ENCODE peak calls at places on chromosomes 16 and 17, in six cellular contexts. T is A549, E is IMR-90, F is HEK293T, X is GM12878, B is K562. J is an unnamed sample.

GRCh38 chr17:81043725-81044427 is 8.9 kb downstream of the BAIAP2 start:
- DNase-seq in F (no peak), B (no peak), X (no peak), T (peak), E (no peak), J (peak)

GRCh38 chr17:7262192-7263070 is at the start of gene CLDN7:
- DNase-seq in X (no peak), E (no peak), T (no peak), F (no peak), B (no peak), J (no peak)

GRCh38 chr16:30368792-30369090 is 1.6 kb downstream of the TBC1D10B start:
- DNase-seq in E (no peak), F (no peak), X (no peak), B (no peak), T (no peak), J (no peak)

GRCh38 chr17:82358467-82359350 is at the start of gene TEX19:
- DNase-seq in E (no peak), F (peak), B (peak), T (peak), X (no peak), J (no peak)

GRCh38 chr17:608911-609882 is 105.4 kb downstream of the VPS53 start:
- DNase-seq in X (peak), T (no peak), F (no peak), E (peak), B (no peak), J (no peak)

GRCh38 chr17:76452646-76453430 is at the start of gene UBE2O:
- DNase-seq in B (peak), T (peak), F (peak), E (peak), X (no peak), J (peak)

GRCh38 chr16:27444015-27444414 is 42.0 kb downstream of the IL21R start:
- DNase-seq in E (peak), F (no peak), X (no peak), B (no peak), T (no peak), J (no peak)

GRCh38 chr17:2179615-2180295 is 123.8 kb downstream of the SMG6 start:
- DNase-seq in T (no peak), F (no peak), X (no peak), B (no peak), E (peak), J (no peak)

GRCh38 chr17:82366749-82367148 is 4.8 kb upstream of the UTS2R start:
- DNase-seq in E (no peak), B (no peak), T (no peak), X (no peak), F (no peak), J (no peak)

GRCh38 chr16:46753015-46753414 is 4.9 kb upstream of the MYLK3 start:
- DNase-seq in X (no peak), T (no peak), B (no peak), E (no peak), F (no peak), J (no peak)

GRCh38 chr17:73491648-73492047 is 152.6 kb downstream of the SDK2 start:
- DNase-seq in F (no peak), T (no peak), X (no peak), B (no peak), E (no peak), J (no peak)

GRCh38 chr17:16419074-16419928 is 3.9 kb downstream of the TRPV2 start:
- DNase-seq in T (peak), B (peak), F (peak), X (peak), E (peak), J (peak)

GRCh38 chr17:81967244-81967532 is 6.2 kb upstream of the NOTUM start:
- DNase-seq in B (no peak), T (no peak), F (no peak), X (no peak), E (no peak), J (no peak)

GRCh38 chr16:50301626-50302471 is 35.5 kb downstream of the ADCY7 start:
- DNase-seq in T (peak), B (no peak), E (peak), F (no peak), X (no peak), J (no peak)

GRCh38 chr16:15466886-15467781 is 32.7 kb downstream of the BMERB1 start:
- DNase-seq in F (no peak), X (no peak), B (no peak), E (no peak), T (peak), J (peak)

GRCh38 chr17:60468371-60468770 is 46.1 kb downstream of the CHCT1 start:
- DNase-seq in X (no peak), F (no peak), B (no peak), T (no peak), E (peak), J (no peak)

GRCh38 chr16:24834459-24835335 is 11.1 kb upstream of the SLC5A11 start:
- DNase-seq in B (peak), X (no peak), T (peak), E (peak), F (peak), J (peak)

GRCh38 chr17:263773-264172 is 82.3 kb upstream of the DOC2B start:
- DNase-seq in T (no peak), F (no peak), B (no peak), X (no peak), E (no peak), J (no peak)

GRCh38 chr16:14181371-14182050 is 110.4 kb downstream of the MRTFB start:
- DNase-seq in X (no peak), T (peak), B (no peak), E (peak), F (no peak), J (no peak)

GRCh38 chr17:50831430-50832064 is 3.8 kb upstream of the WFIKKN2 start:
- DNase-seq in T (no peak), E (no peak), X (no peak), B (peak), F (no peak), J (no peak)

GRCh38 chr17:55806745-55807466 is 56.1 kb downstream of the PCTP start:
- DNase-seq in E (no peak), X (no peak), T (no peak), F (no peak), B (no peak), J (no peak)

GRCh38 chr17:17783121-17783824 is 53.5 kb downstream of the SREBF1 start:
- DNase-seq in X (peak), E (no peak), T (no peak), F (peak), B (peak), J (no peak)

GRCh38 chr16:79593074-79593531 is 7.4 kb downstream of the MAF start:
- DNase-seq in X (no peak), T (no peak), F (no peak), E (no peak), B (no peak), J (no peak)

GRCh38 chr17:34639706-34640425 is 60.5 kb downstream of the TMEM132E start:
- DNase-seq in E (no peak), B (no peak), X (no peak), T (no peak), F (no peak), J (no peak)

GRCh38 chr17:1638171-1638583 is 7.4 kb downstream of the SCARF1 start:
- DNase-seq in E (no peak), X (no peak), B (no peak), F (no peak), T (no peak), J (no peak)

GRCh38 chr17:9144502-9145233 is 123.4 kb downstream of the NTN1 start:
- DNase-seq in X (no peak), B (peak), T (no peak), E (no peak), F (peak), J (no peak)

GRCh38 chr17:62791235-62792121 is 16.6 kb downstream of the MARCHF10 start:
- DNase-seq in X (no peak), T (peak), B (no peak), E (peak), F (no peak), J (no peak)

GRCh38 chr16:14490281-14490680 is 139.8 kb downstream of the PARN start:
- DNase-seq in F (no peak), E (no peak), B (no peak), X (no peak), T (no peak), J (no peak)

GRCh38 chr17:73865825-73866224 is 221.6 kb upstream of the SDK2 start:
- DNase-seq in T (no peak), E (no peak), B (no peak), F (no peak), X (no peak), J (no peak)

GRCh38 chr17:8146381-8147140 is 5.6 kb downstream of the PER1 start:
- DNase-seq in E (no peak), F (no peak), B (no peak), T (no peak), X (no peak), J (no peak)

GRCh38 chr16:79599256-79599836 is 1.2 kb downstream of the MAF start:
- DNase-seq in B (no peak), T (peak), X (no peak), E (no peak), F (no peak), J (no peak)

GRCh38 chr17:49717371-49717841 is 9.6 kb upstream of the SLC35B1 start:
- DNase-seq in E (no peak), F (no peak), B (no peak), T (no peak), X (no peak), J (no peak)

GRCh38 chr17:48074322-48075054 is 26.3 kb downstream of the NFE2L1 start:
- DNase-seq in X (no peak), B (peak), T (peak), E (peak), F (peak), J (peak)

GRCh38 chr16:67030221-67030962 is 1.4 kb downstream of the CBFB start:
- DNase-seq in E (no peak), T (no peak), B (no peak), F (no peak), X (no peak), J (no peak)

GRCh38 chr17:1169471-1169908 is 10.3 kb downstream of the ABR start:
- DNase-seq in E (no peak), T (no peak), X (no peak), F (no peak), B (no peak), J (no peak)

GRCh38 chr17:75152971-75153853 is 1.1 kb downstream of the JPT1 start:
- DNase-seq in T (peak), E (peak), B (peak), F (peak), X (no peak), J (peak)

GRCh38 chr17:44119062-44119461 is 4.4 kb downstream of the HDAC5 start:
- DNase-seq in T (no peak), B (no peak), E (no peak), F (no peak), X (no peak), J (no peak)

GRCh38 chr16:4010225-4011158 is 105.8 kb downstream of the ADCY9 start:
- DNase-seq in X (no peak), T (no peak), B (no peak), F (no peak), E (no peak), J (no peak)
- TF ChIP-seq BHLHE40 in X (no peak), T (no peak), B (no peak), F (no peak), E (no peak), J (no peak)

DNA sequence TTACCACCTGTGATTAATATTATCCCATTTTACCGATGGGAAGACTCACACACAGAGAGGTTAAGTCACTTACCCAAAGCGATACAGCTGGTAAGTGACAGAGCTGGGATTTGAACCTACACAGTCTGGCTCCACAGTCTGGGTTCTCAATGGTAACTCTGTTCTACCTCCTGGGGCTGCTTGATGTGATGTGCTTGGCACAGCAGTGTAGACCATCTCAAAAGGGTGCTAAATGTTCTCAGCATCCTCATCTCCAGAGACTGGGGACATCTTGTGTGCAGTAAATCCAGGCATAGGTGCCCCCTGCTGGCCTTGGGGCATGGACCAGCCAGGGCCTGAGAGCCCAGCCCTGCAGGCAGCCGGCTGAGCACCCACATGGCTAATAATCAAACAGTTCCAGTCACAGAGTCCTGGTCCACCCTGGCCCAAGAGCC is 15.4 kb upstream of the KATNB1 start:
- DNase-seq in X (no peak), T (peak), F (peak), B (peak), E (peak), J (peak)
- TF ChIP-seq BHLHE40 in X (no peak), T (no peak), F (no peak), B (peak), E (no peak), J (peak)

GRCh38 chr16:87710887-87711286 is 54.9 kb downstream of the KLHDC4 start:
- DNase-seq in E (no peak), B (no peak), T (no peak), F (no peak), X (no peak), J (no peak)
- TF ChIP-seq BHLHE40 in E (no peak), B (no peak), T (no peak), F (no peak), X (no peak), J (no peak)

GRCh38 chr16:83581082-83581481 is 226.7 kb upstream of the HSBP1 start:
- DNase-seq in T (no peak), E (peak), X (no peak), B (no peak), F (no peak), J (no peak)

GRCh38 chr16:83578146-83578545 is 229.6 kb upstream of the HSBP1 start:
- DNase-seq in F (no peak), B (no peak), X (no peak), T (no peak), E (no peak), J (no peak)

GRCh38 chr16:83579027-83579426 is 228.8 kb upstream of the HSBP1 start:
- DNase-seq in F (no peak), T (no peak), E (no peak), B (no peak), X (no peak), J (no peak)

GRCh38 chr16:83577201-83577600 is 230.6 kb upstream of the HSBP1 start:
- DNase-seq in F (no peak), B (no peak), X (no peak), E (no peak), T (no peak), J (no peak)

GRCh38 chr16:83579431-83579830 is 228.3 kb upstream of the HSBP1 start:
- DNase-seq in E (no peak), F (no peak), T (no peak), B (no peak), X (no peak), J (no peak)
- TF ChIP-seq BHLHE40 in E (no peak), F (no peak), T (no peak), B (no peak), X (no peak), J (no peak)

GRCh38 chr17:20121359-20122235 is 112.4 kb downstream of the SPECC1 start:
- DNase-seq in B (peak), E (peak), F (peak), X (peak), T (peak), J (peak)
- TF ChIP-seq BHLHE40 in B (no peak), E (no peak), F (no peak), X (no peak), T (no peak), J (no peak)

GRCh38 chr16:22419908-22420307 is 45.5 kb upstream of the CDR2 start:
- DNase-seq in E (no peak), B (no peak), F (no peak), X (no peak), T (no peak), J (no peak)
- TF ChIP-seq BHLHE40 in E (no peak), B (no peak), F (no peak), X (no peak), T (no peak), J (no peak)

GRCh38 chr17:19619705-19620325 is 28.7 kb upstream of the ALDH3A2 start:
- DNase-seq in B (no peak), X (no peak), F (no peak), T (peak), E (no peak), J (no peak)

GRCh38 chr17:19613979-19614378 is 34.6 kb upstream of the ALDH3A2 start:
- DNase-seq in F (no peak), E (no peak), B (no peak), T (no peak), X (no peak), J (no peak)

GRCh38 chr17:19621697-19622096 is 26.9 kb upstream of the ALDH3A2 start:
- DNase-seq in F (no peak), T (no peak), X (no peak), E (no peak), B (no peak), J (no peak)

GRCh38 chr17:19614900-19615299 is 33.7 kb upstream of the ALDH3A2 start:
- DNase-seq in E (no peak), X (no peak), B (no peak), F (no peak), T (no peak), J (no peak)

GRCh38 chr17:19618015-19618414 is 30.5 kb upstream of the ALDH3A2 start:
- DNase-seq in E (no peak), F (no peak), B (no peak), X (no peak), T (no peak), J (no peak)
- TF ChIP-seq BHLHE40 in E (no peak), F (no peak), B (no peak), X (no peak), T (no peak), J (no peak)

GRCh38 chr16:86073103-86073625 is 174.2 kb downstream of the IRF8 start:
- DNase-seq in F (no peak), T (no peak), X (no peak), E (no peak), B (no peak), J (no peak)

GRCh38 chr16:86075488-86075785 is 176.5 kb downstream of the IRF8 start:
- DNase-seq in T (no peak), E (peak), X (no peak), B (no peak), F (no peak), J (no peak)

GRCh38 chr16:86073763-86074493 is 175.0 kb downstream of the IRF8 start:
- DNase-seq in E (no peak), B (no peak), X (no peak), F (no peak), T (no peak), J (no peak)

GRCh38 chr16:86075839-86076440 is 177.0 kb downstream of the IRF8 start:
- DNase-seq in T (no peak), E (no peak), F (no peak), B (no peak), X (no peak), J (no peak)

GRCh38 chr16:86074651-86075487 is 175.9 kb downstream of the IRF8 start:
- DNase-seq in F (no peak), B (no peak), E (peak), X (no peak), T (no peak), J (no peak)
- TF ChIP-seq BHLHE40 in F (no peak), B (no peak), E (no peak), X (no peak), T (no peak), J (no peak)

J was measured in HepG2.